ENCODE peak calls at places on chromosomes 7 and 10, in four cellular contexts. P is PC-9, K is ecto neural progenitor cell, D is foreskin fibroblast. N is an unnamed sample.

GRCh38 chr7:11332865-11333228 is 359.2 kb downstream of the PHF14 start:
- DNase-seq in P (no peak), K (no peak), D (no peak), N (no peak)

GRCh38 chr7:45585628-45586027 is 11.5 kb downstream of the ADCY1 start:
- DNase-seq in P (no peak), K (no peak), D (no peak), N (no peak)

GRCh38 chr7:29284586-29285450 is 90.2 kb downstream of the CHN2 start:
- DNase-seq in P (no peak), K (no peak), D (no peak), N (no peak)

GRCh38 chr7:90853205-90853604 is 257.1 kb downstream of the CDK14 start:
- DNase-seq in P (no peak), K (no peak), D (no peak), N (no peak)

GRCh38 chr7:67854236-67854635 is 857.6 kb downstream of the TYW1 start:
- DNase-seq in P (no peak), K (no peak), D (peak; percentile 59), N (no peak)

GRCh38 chr10:60298408-60299389 is 91.0 kb downstream of the ANK3 start:
- DNase-seq in P (no peak), K (no peak), D (no peak), N (no peak)

GRCh38 chr7:15780271-15780670 is 93.8 kb upstream of the MEOX2 start:
- DNase-seq in P (peak; percentile 39), K (no peak), D (peak; percentile 12), N (no peak)

GRCh38 chr10:130547368-130547767 is 411.2 kb downstream of the GLRX3 start:
- DNase-seq in P (no peak), K (no peak), D (no peak), N (no peak)

GRCh38 chr10:71247306-71247705 is 34.9 kb downstream of the UNC5B start:
- DNase-seq in P (peak; percentile 52), K (no peak), D (no peak), N (no peak)

GRCh38 chr7:2738766-2739549 is 51.0 kb downstream of the AMZ1 start:
- DNase-seq in P (no peak), K (no peak), D (no peak), N (no peak)

GRCh38 chr10:62059424-62059913 is 158.0 kb downstream of the ARID5B start:
- DNase-seq in P (no peak), K (no peak), D (peak; percentile 71), N (no peak)

GRCh38 chr10:75042292-75042974 is 69.0 kb upstream of the SAMD8 start:
- DNase-seq in P (no peak), K (peak; percentile 38), D (peak; percentile 87), N (no peak)

GRCh38 chr7:133119067-133119466 is 37.2 kb upstream of the CHCHD3 start:
- DNase-seq in P (no peak), K (no peak), D (no peak), N (no peak)

GRCh38 chr10:70233939-70234300 is 691 bp upstream of the PPA1 start:
- DNase-seq in P (no peak), K (no peak), D (no peak), N (no peak)

GRCh38 chr7:90698616-90699015 is 102.5 kb downstream of the CDK14 start:
- DNase-seq in P (no peak), K (no peak), D (no peak), N (no peak)

GRCh38 chr7:85750454-85750949 is 563.6 kb upstream of the SEMA3D start:
- DNase-seq in P (no peak), K (peak; percentile 57), D (peak; percentile 60), N (peak; percentile 3)

GRCh38 chr10:123463176-123463575 is 203.0 kb upstream of the GPR26 start:
- DNase-seq in P (no peak), K (no peak), D (no peak), N (no peak)

GRCh38 chr10:125084191-125085186 is 75.9 kb downstream of the CTBP2 start:
- DNase-seq in P (peak; percentile 58), K (no peak), D (peak; percentile 94), N (peak; percentile 97)

GRCh38 chr7:112121290-112121689 is 84.9 kb downstream of the DOCK4 start:
- DNase-seq in P (no peak), K (no peak), D (no peak), N (no peak)

GRCh38 chr7:64993901-64994300 is 3.1 kb upstream of the ZNF117 start:
- DNase-seq in P (no peak), K (no peak), D (no peak), N (no peak)

GRCh38 chr10:77138541-77138940 is 499.1 kb downstream of the KCNMA1 start:
- DNase-seq in P (no peak), K (no peak), D (no peak), N (no peak)

GRCh38 chr10:13404791-13405190 is 56.7 kb upstream of the SEPHS1 start:
- DNase-seq in P (no peak), K (no peak), D (no peak), N (no peak)

GRCh38 chr7:127035203-127035849 is 217.4 kb downstream of the GRM8 start:
- DNase-seq in P (no peak), K (no peak), D (no peak), N (no peak)

GRCh38 chr10:90447836-90448235 is 410.0 kb downstream of the HTR7 start:
- DNase-seq in P (no peak), K (no peak), D (peak; percentile 70), N (no peak)

GRCh38 chr7:47572101-47572460 is 9.8 kb downstream of the TNS3 start:
- DNase-seq in P (no peak), K (no peak), D (peak; percentile 72), N (no peak)

GRCh38 chr10:85557077-85557476 is 809.5 kb downstream of the GRID1 start:
- DNase-seq in P (no peak), K (no peak), D (no peak), N (no peak)

GRCh38 chr7:16446508-16446907 is 19.0 kb downstream of the SOSTDC1 start:
- DNase-seq in P (no peak), K (no peak), D (no peak), N (no peak)

GRCh38 chr7:117825132-117825531 is 48.1 kb downstream of the CTTNBP2 start:
- DNase-seq in P (no peak), K (no peak), D (peak; percentile 79), N (peak; percentile 52)

GRCh38 chr10:52387744-52388143 is 73.7 kb downstream of the DKK1 start:
- DNase-seq in P (peak; percentile 77), K (no peak), D (no peak), N (no peak)

GRCh38 chr10:80186364-80187012 is 18.8 kb downstream of the ANXA11 start:
- DNase-seq in P (no peak), K (no peak), D (peak; percentile 65), N (no peak)